ENCODE peak calls at places on chromosomes 16 and 17, in four cellular contexts. D is HepG2, C is K562, O is H1. X is an unnamed sample.
A peak's percentile ranks its signal among the peaks of the same experiment; 100 is the strongest.

GRCh38 chr16:64738321-64738960 is 383.4 kb downstream of the CDH11 start:
- DNase-seq in C (no peak), O (no peak), D (no peak), X (no peak)

GRCh38 chr16:72198021-72198420 is 26.1 kb upstream of the PMFBP1 start:
- DNase-seq in D (no peak), C (no peak), O (no peak), X (no peak)

GRCh38 chr16:69371564-69371963 is 14.2 kb downstream of the TERF2 start:
- DNase-seq in O (no peak), C (no peak), D (no peak), X (no peak)

GRCh38 chr17:61444831-61445230 is 7.4 kb upstream of the TBX4 start:
- DNase-seq in O (no peak), C (no peak), D (no peak), X (peak; percentile 38)

GRCh38 chr17:67022451-67022810 is 21.9 kb upstream of the CACNG1 start:
- DNase-seq in O (no peak), C (no peak), D (no peak), X (no peak)

GRCh38 chr17:57293077-57293476 is 36.8 kb downstream of the MSI2 start:
- DNase-seq in C (no peak), O (no peak), D (peak; percentile 92), X (no peak)

GRCh38 chr17:46110219-46110618 is 83.0 kb downstream of the KANSL1 start:
- DNase-seq in O (no peak), C (no peak), D (no peak), X (no peak)

GRCh38 chr17:17375826-17376225 is 72.7 kb downstream of the NT5M start:
- DNase-seq in O (no peak), D (no peak), C (no peak), X (no peak)

GRCh38 chr17:60107526-60108257 is 29.0 kb upstream of the HEATR6 start:
- DNase-seq in D (no peak), C (peak; percentile 4), O (no peak), X (peak; percentile 55)

GRCh38 chr16:57720142-57720575 is 15.4 kb upstream of the KATNB1 start:
- DNase-seq in C (peak; percentile 65), D (peak; percentile 72), O (no peak), X (peak; percentile 75)

GRCh38 chr17:44916781-44917241 is 1.5 kb upstream of the GFAP start:
- DNase-seq in D (no peak), O (no peak), C (no peak), X (no peak)

GRCh38 chr16:9929836-9930235 is 252.4 kb downstream of the GRIN2A start:
- DNase-seq in C (no peak), D (no peak), O (no peak), X (no peak)

GRCh38 chr17:7922499-7923289 is 6.6 kb upstream of the RNF227 start:
- DNase-seq in D (no peak), O (no peak), C (no peak), X (no peak)

GRCh38 chr16:88282221-88283041 is 100.3 kb upstream of the ZNF469 start:
- DNase-seq in D (no peak), C (no peak), O (no peak), X (peak; percentile 22)

DNA sequence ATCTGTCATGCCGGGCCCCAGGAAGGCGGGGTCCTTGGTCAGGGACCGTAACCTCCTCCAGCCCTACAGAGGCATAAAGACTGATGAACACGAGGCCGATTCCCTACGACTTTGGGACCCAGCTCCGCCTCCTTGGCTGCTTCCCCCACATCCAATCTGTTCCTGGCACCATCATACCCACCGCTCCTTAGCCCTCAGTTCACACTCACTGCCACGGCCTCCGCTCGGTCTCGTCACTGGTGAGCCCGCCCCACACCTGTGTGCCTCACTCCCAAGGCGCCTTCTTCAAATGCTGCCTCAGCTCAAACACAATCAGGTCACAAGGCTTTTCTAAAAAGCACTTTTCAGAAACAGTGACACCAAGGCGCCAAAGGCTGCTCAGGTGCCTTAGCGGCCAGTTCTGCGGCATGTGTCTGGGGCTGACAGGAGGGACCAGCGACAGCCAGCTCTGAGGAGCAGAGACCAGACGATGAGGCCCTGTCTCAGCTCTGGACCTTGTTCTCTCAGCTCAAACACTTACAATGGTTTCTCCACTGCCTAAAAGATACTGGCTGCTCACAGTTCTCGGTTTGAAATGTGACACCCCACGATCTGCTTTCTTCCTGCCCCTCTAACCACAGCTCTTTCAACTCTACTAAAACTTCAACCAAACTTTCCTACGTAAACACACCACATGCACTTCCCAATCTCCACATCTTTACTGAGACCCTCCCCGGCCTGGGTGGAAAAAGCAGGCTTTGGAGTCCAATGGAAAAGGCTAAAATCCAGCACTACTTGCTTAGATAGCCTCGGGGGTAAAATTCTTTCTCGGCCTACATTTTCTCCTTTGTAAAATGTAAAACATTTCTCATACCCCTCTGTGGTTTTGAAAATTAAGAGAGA is 33.2 kb downstream of the CYB5D2 start:
- DNase-seq in D (no peak), O (no peak), C (no peak), X (no peak)
- TF ChIP-seq RNF2 in D (no peak), O (no peak), C (no peak), X (no peak)

GRCh38 chr17:77164483-77165030 is 23.8 kb downstream of the SEC14L1 start:
- DNase-seq in D (peak; percentile 43), O (no peak), C (peak; percentile 28), X (no peak)

GRCh38 chr17:77165577-77165976 is 24.8 kb downstream of the SEC14L1 start:
- DNase-seq in C (no peak), D (no peak), O (no peak), X (no peak)

GRCh38 chr17:77163001-77163400 is 22.2 kb downstream of the SEC14L1 start:
- DNase-seq in O (no peak), C (peak; percentile 49), D (no peak), X (no peak)

GRCh38 chr17:77163521-77164280 is 22.9 kb downstream of the SEC14L1 start:
- DNase-seq in D (no peak), O (no peak), C (no peak), X (no peak)

DNA sequence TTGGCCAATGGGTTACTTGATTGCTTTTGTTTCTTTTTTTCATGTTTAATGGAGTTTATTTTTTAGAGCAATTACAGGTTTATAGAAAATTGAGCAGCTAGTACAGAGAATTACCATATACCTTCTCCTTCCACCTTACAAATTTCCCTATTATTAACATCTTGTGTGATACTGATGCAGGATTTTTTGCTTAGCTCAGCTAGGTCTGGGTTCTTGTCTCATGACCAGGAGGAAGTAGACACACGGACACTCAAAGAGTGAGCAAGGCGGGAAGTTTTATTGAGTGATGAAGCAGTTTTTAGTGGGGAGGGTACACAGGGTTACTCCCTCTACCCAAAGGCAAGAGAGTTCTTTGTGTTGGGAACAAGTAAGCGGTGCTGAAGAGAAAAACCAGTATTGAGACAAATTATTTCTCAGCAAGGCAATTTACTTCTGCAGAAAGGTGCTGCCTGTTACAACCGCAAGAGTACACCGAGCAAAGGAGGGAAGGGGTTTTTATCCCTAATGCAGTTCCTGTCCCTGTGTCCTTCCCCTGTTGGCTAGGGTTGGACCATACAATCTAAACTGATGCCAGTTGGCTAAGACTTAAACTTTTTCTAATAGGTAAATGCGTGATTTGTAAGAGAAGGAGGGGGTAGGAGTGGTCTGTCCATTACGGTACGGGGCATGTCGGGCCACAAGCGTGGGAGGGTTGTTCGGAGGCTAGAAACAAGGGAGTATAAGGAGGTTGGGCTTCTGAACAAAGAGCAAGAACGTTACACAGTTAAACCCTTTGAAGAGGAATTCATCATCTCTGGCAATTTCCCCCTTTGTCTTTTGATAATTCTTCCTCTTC is 26.9 kb downstream of the SEC14L1 start:
- DNase-seq in O (no peak), D (no peak), C (no peak), X (no peak)
- TF ChIP-seq RNF2 in O (no peak), D (no peak), C (no peak), X (no peak)

DNA sequence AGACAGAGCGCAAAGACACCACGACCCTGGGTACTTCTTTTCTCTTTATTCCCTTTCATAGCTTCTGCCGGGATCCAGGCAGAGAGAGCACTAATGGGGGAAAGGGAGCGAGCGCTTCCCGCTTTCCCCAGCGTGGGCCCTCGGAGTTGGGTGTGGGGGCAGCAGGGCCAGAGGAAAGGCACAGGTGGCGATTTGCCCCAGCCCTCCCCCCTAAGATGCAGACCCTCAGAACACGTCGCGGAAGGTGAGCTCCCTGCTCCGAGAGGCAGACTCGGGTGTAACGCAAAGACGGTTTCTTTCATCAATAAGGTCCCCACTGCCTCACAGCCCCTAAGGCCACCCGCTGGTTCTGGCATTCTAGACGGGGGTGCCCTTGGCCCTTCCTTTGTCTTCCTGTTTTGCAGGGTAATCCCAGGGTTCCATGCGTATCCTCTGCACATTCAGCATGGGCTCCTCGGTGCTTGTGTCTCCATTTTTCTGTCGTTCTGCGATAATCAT is 570 bp upstream of the NME3 start:
- DNase-seq in O (no peak), C (no peak), D (no peak), X (no peak)
- TF ChIP-seq RNF2 in O (no peak), C (no peak), D (peak; percentile 34), X (no peak)

GRCh38 chr16:79134300-79134699 is 466.2 kb downstream of the MAF start:
- DNase-seq in D (peak; percentile 7), O (no peak), C (no peak), X (no peak)
- TF ChIP-seq RNF2 in D (no peak), O (no peak), C (no peak), X (no peak)